ENCODE peak calls at places on chromosomes 3 and 15, in five cellular contexts. Y is GM12878, H is HepG2, D is K562, G is H1. U is an unnamed sample.
A peak's percentile ranks its signal among the peaks of the same experiment; 100 is the strongest.

GRCh38 chr15:29541309-29541708 is 271.7 kb upstream of the NSMCE3 start:
- DNase-seq in Y (no peak), H (no peak), D (no peak), G (no peak), U (no peak)

GRCh38 chr15:39699531-39700110 is 83.0 kb downstream of the FSIP1 start:
- DNase-seq in Y (no peak), H (no peak), D (peak; percentile 27), G (no peak), U (no peak)

GRCh38 chr3:183438749-183439148 is 10.3 kb upstream of the MCF2L2 start:
- DNase-seq in Y (no peak), H (no peak), D (peak; percentile 56), G (peak; percentile 23), U (no peak)

GRCh38 chr3:34683851-34684250 is 885.4 kb downstream of the PDCD6IP start:
- DNase-seq in Y (peak; percentile 9), H (peak; percentile 22), D (peak; percentile 75), G (peak; percentile 79), U (no peak)

GRCh38 chr15:31305375-31305774 is 21.3 kb upstream of the KLF13 start:
- DNase-seq in Y (no peak), H (no peak), D (no peak), G (peak; percentile 45), U (no peak)

GRCh38 chr15:100686725-100687488 is 84.5 kb downstream of the ASB7 start:
- DNase-seq in Y (no peak), H (no peak), D (no peak), G (no peak), U (no peak)

GRCh38 chr15:32053717-32054116 is 23.4 kb downstream of the CHRNA7 start:
- DNase-seq in Y (no peak), H (no peak), D (no peak), G (no peak), U (no peak)

GRCh38 chr3:365268-365667 is 168.7 kb downstream of the CHL1 start:
- DNase-seq in Y (no peak), H (no peak), D (no peak), G (no peak), U (no peak)

GRCh38 chr3:194976049-194976451 is 290.4 kb downstream of the FAM43A start:
- DNase-seq in Y (no peak), H (no peak), D (no peak), G (peak; percentile 24), U (no peak)

GRCh38 chr3:42159706-42160472 is 68.7 kb downstream of the TRAK1 start:
- DNase-seq in Y (no peak), H (peak; percentile 77), D (peak; percentile 59), G (peak; percentile 82), U (peak; percentile 59)

GRCh38 chr3:123042413-123042812 is 14.8 kb upstream of the SEMA5B start:
- DNase-seq in Y (no peak), H (no peak), D (no peak), G (no peak), U (no peak)

GRCh38 chr3:185788292-185788691 is 36.5 kb downstream of the IGF2BP2 start:
- DNase-seq in Y (no peak), H (peak; percentile 29), D (no peak), G (no peak), U (no peak)

GRCh38 chr3:183930069-183930468 is 45.4 kb upstream of the PARL start:
- DNase-seq in Y (no peak), H (peak; percentile 45), D (no peak), G (no peak), U (no peak)

GRCh38 chr3:53318522-53318921 is 28.8 kb downstream of the DCP1A start:
- DNase-seq in Y (no peak), H (no peak), D (no peak), G (no peak), U (no peak)

GRCh38 chr3:52552089-52552488 is 15.7 kb downstream of the UQCC5 start:
- DNase-seq in Y (no peak), H (no peak), D (no peak), G (no peak), U (no peak)

GRCh38 chr15:100476805-100477204 is 51.9 kb downstream of the CERS3 start:
- DNase-seq in Y (no peak), H (no peak), D (no peak), G (no peak), U (no peak)

GRCh38 chr3:9028134-9028533 is 64.9 kb upstream of the RAD18 start:
- DNase-seq in Y (no peak), H (no peak), D (no peak), G (no peak), U (no peak)

GRCh38 chr15:89679221-89679620 is at the start of gene PLIN1:
- DNase-seq in Y (no peak), H (no peak), D (no peak), G (no peak), U (no peak)

GRCh38 chr15:100114526-100114925 is 227.2 kb downstream of the ADAMTS17 start:
- DNase-seq in Y (no peak), H (no peak), D (no peak), G (no peak), U (no peak)

GRCh38 chr15:67920524-67921240 is 80.8 kb upstream of the RNU6-1 start:
- DNase-seq in Y (no peak), H (no peak), D (peak; percentile 53), G (no peak), U (no peak)

GRCh38 chr3:106423321-106424225 is 554.8 kb upstream of the CBLB start:
- DNase-seq in Y (no peak), H (no peak), D (no peak), G (no peak), U (no peak)

GRCh38 chr3:24475945-24476344 is 18.7 kb downstream of the THRB start:
- DNase-seq in Y (no peak), H (no peak), D (no peak), G (no peak), U (no peak)

GRCh38 chr3:99969133-99969532 is 145.2 kb downstream of the FILIP1L start:
- DNase-seq in Y (no peak), H (no peak), D (no peak), G (no peak), U (no peak)

GRCh38 chr15:53072077-53072476 is 281.9 kb upstream of the ONECUT1 start:
- DNase-seq in Y (no peak), H (peak; percentile 35), D (peak; percentile 12), G (peak; percentile 83), U (peak; percentile 18)

GRCh38 chr3:115788921-115789470 is 165.7 kb downstream of the GAP43 start:
- DNase-seq in Y (no peak), H (peak; percentile 48), D (no peak), G (no peak), U (peak; percentile 57)

GRCh38 chr3:108393128-108393900 is 97.0 kb downstream of the HHLA2 start:
- DNase-seq in Y (no peak), H (no peak), D (no peak), G (no peak), U (no peak)

GRCh38 chr3:9180764-9181117 is 68.7 kb downstream of the SRGAP3 start:
- DNase-seq in Y (no peak), H (no peak), D (no peak), G (no peak), U (no peak)

GRCh38 chr3:197949191-197949766 is 711 bp upstream of the RPL35A start:
- DNase-seq in Y (no peak), H (no peak), D (peak; percentile 27), G (no peak), U (no peak)

GRCh38 chr3:48702320-48702921 is 14.6 kb downstream of the IP6K2 start:
- DNase-seq in Y (no peak), H (no peak), D (no peak), G (no peak), U (no peak)

GRCh38 chr15:80490431-80490990 is 86.3 kb downstream of the ARNT2 start:
- DNase-seq in Y (no peak), H (no peak), D (no peak), G (no peak), U (no peak)

GRCh38 chr3:9399746-9400145 is 2.3 kb downstream of the SETD5 start:
- DNase-seq in Y (no peak), H (peak; percentile 79), D (peak; percentile 90), G (no peak), U (peak; percentile 26)

GRCh38 chr3:49805884-49806701 is 3.0 kb downstream of the INKA1 start:
- DNase-seq in Y (no peak), H (no peak), D (peak; percentile 84), G (no peak), U (no peak)

GRCh38 chr3:115187149-115187757 is 40.2 kb upstream of the ZBTB20 start:
- DNase-seq in Y (peak; percentile 73), H (no peak), D (no peak), G (no peak), U (no peak)

GRCh38 chr15:82043130-82043673 is 2.6 kb downstream of the MEX3B start:
- DNase-seq in Y (no peak), H (no peak), D (no peak), G (peak; percentile 72), U (no peak)
- H2AFZ ChIP-seq in Y (no peak overlapping the region), H (no peak overlapping the region), D (no peak overlapping the region), G (no peak overlapping the region), U (no peak overlapping the region)

GRCh38 chr3:17742092-17742836 is at the start of gene TBC1D5:
- DNase-seq in Y (peak; percentile 91), H (peak; percentile 94), D (peak; percentile 99), G (peak; percentile 89), U (peak; percentile 96)

GRCh38 chr3:17743660-17743995 is 1.2 kb upstream of the TBC1D5 start:
- DNase-seq in Y (no peak), H (no peak), D (no peak), G (no peak), U (no peak)

GRCh38 chr3:17740703-17741102 is 1.7 kb downstream of the TBC1D5 start:
- DNase-seq in Y (no peak), H (peak; percentile 92), D (peak; percentile 76), G (no peak), U (no peak)

GRCh38 chr3:17742837-17743659 is 617 bp upstream of the TBC1D5 start:
- DNase-seq in Y (no peak), H (no peak), D (no peak), G (no peak), U (no peak)

DNA sequence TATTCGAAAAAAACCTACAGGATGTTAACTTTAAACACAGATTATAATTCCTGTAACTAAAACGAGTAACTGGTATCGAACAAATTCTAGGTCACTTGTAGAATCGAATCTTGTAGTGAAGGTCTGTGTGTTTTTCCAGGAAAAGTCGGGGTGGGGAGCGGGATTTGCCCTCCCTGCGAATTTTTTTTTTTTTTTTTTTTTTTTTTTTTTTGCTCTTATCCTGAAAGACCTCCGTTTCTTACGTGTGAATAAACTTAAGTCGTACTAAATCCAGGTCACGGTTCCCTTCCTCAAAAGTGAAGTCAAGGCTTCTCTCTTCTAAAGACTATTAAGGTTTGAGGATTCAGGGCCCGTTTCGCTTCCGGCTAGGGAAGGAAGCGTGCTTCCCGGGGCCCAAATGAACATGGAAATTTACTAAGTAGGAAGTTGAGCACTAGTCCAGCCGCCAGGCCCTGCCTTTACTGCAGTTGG is 775 bp downstream of the TBC1D5 start:
- DNase-seq in Y (no peak), H (peak; percentile 87), D (no peak), G (no peak), U (no peak)
- TF ChIP-seq ZNF274 in Y (no peak), H (no peak), D (no peak), G (no peak), U (no peak)

GRCh38 chr3:110614181-110614580 is 457.4 kb upstream of the NECTIN3 start:
- DNase-seq in Y (no peak), H (no peak), D (no peak), G (no peak), U (no peak)
- H2AFZ ChIP-seq in Y (no peak overlapping the region), H (no peak overlapping the region), D (no peak overlapping the region), G (no peak overlapping the region), U (no peak overlapping the region)

DNA sequence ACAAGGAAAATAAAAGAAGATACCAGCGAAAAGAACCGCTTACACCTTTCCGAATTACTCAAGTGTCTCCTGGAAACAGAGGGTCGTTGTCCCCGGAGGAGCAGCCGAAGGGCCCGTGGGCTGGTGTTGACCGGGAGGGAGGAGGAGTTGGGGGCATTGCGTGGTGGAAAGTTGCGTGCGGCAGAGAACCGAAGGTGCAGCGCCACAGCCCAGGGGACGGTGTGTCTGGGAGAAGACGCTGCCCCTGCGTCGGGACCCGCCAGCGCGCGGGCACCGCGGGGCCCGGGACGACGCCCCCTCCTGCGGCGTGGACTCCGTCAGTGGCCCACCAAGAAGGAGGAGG is 325 bp downstream of the ALCAM start:
- DNase-seq in Y (no peak), H (no peak), D (no peak), G (no peak), U (no peak)
- TF ChIP-seq ZNF274 in Y (no peak), H (no peak), D (no peak), G (no peak), U (no peak)

U was measured in HCT116.